ENCODE peak calls at places on chromosome 4, in eight cellular contexts. B, Q, R, A, T, S, M and H are unnamed samples.

GRCh38 chr4:73704314-73705055 is 35.9 kb upstream of the CXCL8 start:
- DNase-seq in Q (peak; percentile 89), S (peak; percentile 100), B (peak; percentile 80), R (no peak), T (no peak), A (peak; percentile 91), M (no peak), H (no peak)

GRCh38 chr4:137307806-137308205 is 224.5 kb downstream of the PCDH18 start:
- DNase-seq in M (no peak), A (no peak), R (no peak), B (no peak), T (no peak), Q (peak; percentile 58), S (peak; percentile 82), H (no peak)

GRCh38 chr4:154485127-154485773 is 6.3 kb downstream of the DCHS2 start:
- DNase-seq in S (no peak), T (peak; percentile 5), Q (no peak), M (no peak), B (no peak), R (no peak), A (no peak), H (no peak)

GRCh38 chr4:23614284-23614892 is 275.5 kb downstream of the PPARGC1A start:
- DNase-seq in T (peak; percentile 51), R (no peak), A (peak; percentile 28), B (no peak), Q (no peak), M (no peak), S (peak; percentile 1), H (peak; percentile 37)

GRCh38 chr4:21949073-21949457 is 493 bp upstream of the KCNIP4 start:
- DNase-seq in B (peak; percentile 14), M (peak; percentile 56), A (peak; percentile 4), R (no peak), S (no peak), Q (no peak), T (no peak), H (no peak)

GRCh38 chr4:70833701-70834100 is 6.0 kb downstream of the GRSF1 start:
- DNase-seq in T (no peak), M (no peak), B (no peak), A (no peak), R (no peak), S (peak; percentile 16), Q (no peak), H (no peak)

GRCh38 chr4:7894677-7895181 is 44.9 kb downstream of the AFAP1 start:
- DNase-seq in A (no peak), R (no peak), M (no peak), S (no peak), T (no peak), B (no peak), Q (no peak), H (peak; percentile 81)

GRCh38 chr4:78432896-78433295 is 118.7 kb upstream of the ANXA3 start:
- DNase-seq in M (no peak), A (no peak), S (peak; percentile 1), B (no peak), T (no peak), Q (no peak), R (no peak), H (no peak)

GRCh38 chr4:180695851-180696250 is 1547.4 kb upstream of the TENM3 start:
- DNase-seq in T (no peak), Q (no peak), R (no peak), A (no peak), M (no peak), S (peak; percentile 97), B (no peak), H (no peak)

GRCh38 chr4:111847256-111848108 is 297.8 kb upstream of the FAM241A start:
- DNase-seq in A (peak; percentile 37), T (no peak), S (no peak), R (no peak), M (no peak), Q (no peak), B (no peak), H (no peak)

GRCh38 chr4:120771907-120772306 is 150.6 kb downstream of the PRDM5 start:
- DNase-seq in A (no peak), R (no peak), T (no peak), Q (no peak), S (no peak), M (no peak), B (no peak), H (no peak)
- TF ChIP-seq CTCF in A (peak; percentile 18), R (no peak), T (peak; percentile 46), Q (no peak), S (no peak), M (no peak), B (no peak), H (peak; percentile 5)

DNA sequence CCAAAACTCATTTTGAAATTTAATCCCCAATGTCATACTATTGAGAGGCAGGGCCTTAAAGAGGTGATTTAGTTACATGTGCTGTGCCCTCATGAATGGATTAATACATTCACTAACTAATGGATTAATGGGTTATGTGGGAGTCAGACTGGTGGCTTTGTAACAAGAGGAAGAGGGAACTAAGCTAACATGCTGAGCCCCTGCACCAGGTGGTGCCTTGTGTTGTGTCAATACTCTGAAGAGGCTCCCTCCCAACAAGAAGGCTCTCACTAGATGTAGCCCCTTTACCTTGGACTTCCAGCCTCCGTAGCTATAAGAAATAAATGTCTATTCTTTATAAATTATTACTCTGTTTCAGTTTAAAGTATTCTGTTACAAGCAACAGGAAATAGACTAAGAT is 411.9 kb upstream of the EMCN start:
- DNase-seq in B (no peak), M (no peak), A (peak; percentile 17), S (no peak), R (no peak), T (no peak), Q (no peak), H (peak; percentile 57)
- H3K27ac ChIP-seq in B (no peak overlapping the region), M (no peak overlapping the region), A (no peak overlapping the region), S (no peak overlapping the region), R (no peak overlapping the region), T (no peak overlapping the region), Q (no peak overlapping the region), H (no peak overlapping the region)

GRCh38 chr4:87105101-87105852 is 115.1 kb downstream of the KLHL8 start:
- DNase-seq in S (no peak), A (no peak), R (no peak), Q (no peak), M (no peak), B (no peak), T (no peak), H (no peak)

GRCh38 chr4:87112063-87112462 is 108.4 kb downstream of the KLHL8 start:
- DNase-seq in T (no peak), Q (no peak), S (peak; percentile 62), B (no peak), R (no peak), M (no peak), A (no peak), H (no peak)

GRCh38 chr4:87109945-87110344 is 110.5 kb downstream of the KLHL8 start:
- DNase-seq in Q (no peak), A (no peak), M (no peak), R (no peak), S (no peak), T (no peak), B (no peak), H (no peak)

GRCh38 chr4:87109121-87109520 is 111.3 kb downstream of the KLHL8 start:
- DNase-seq in Q (no peak), T (no peak), B (no peak), S (no peak), A (peak; percentile 10), M (no peak), R (no peak), H (no peak)

GRCh38 chr4:87108142-87108546 is 112.3 kb downstream of the KLHL8 start:
- DNase-seq in T (no peak), B (no peak), A (peak; percentile 63), R (no peak), S (peak; percentile 85), M (no peak), Q (peak; percentile 39), H (no peak)
- H3K4me3 ChIP-seq in T (no peak overlapping the region), B (no peak overlapping the region), A (no peak overlapping the region), R (no peak overlapping the region), S (no peak overlapping the region), M (no peak overlapping the region), Q (no peak overlapping the region), H (no peak overlapping the region)

GRCh38 chr4:26823583-26823982 is 37.1 kb upstream of the STIM2 start:
- DNase-seq in R (no peak), A (no peak), Q (no peak), S (no peak), T (no peak), B (no peak), M (no peak), H (no peak)

GRCh38 chr4:26819478-26819877 is 41.2 kb upstream of the STIM2 start:
- DNase-seq in A (no peak), M (no peak), B (no peak), T (peak; percentile 43), S (no peak), R (no peak), Q (no peak), H (no peak)

GRCh38 chr4:26822546-26822945 is 38.1 kb upstream of the STIM2 start:
- DNase-seq in T (peak; percentile 54), Q (no peak), A (peak; percentile 82), B (no peak), R (no peak), M (no peak), S (no peak), H (no peak)

GRCh38 chr4:26820346-26820745 is 40.3 kb upstream of the STIM2 start:
- DNase-seq in A (no peak), S (no peak), M (no peak), R (no peak), T (no peak), B (no peak), Q (no peak), H (no peak)

DNA sequence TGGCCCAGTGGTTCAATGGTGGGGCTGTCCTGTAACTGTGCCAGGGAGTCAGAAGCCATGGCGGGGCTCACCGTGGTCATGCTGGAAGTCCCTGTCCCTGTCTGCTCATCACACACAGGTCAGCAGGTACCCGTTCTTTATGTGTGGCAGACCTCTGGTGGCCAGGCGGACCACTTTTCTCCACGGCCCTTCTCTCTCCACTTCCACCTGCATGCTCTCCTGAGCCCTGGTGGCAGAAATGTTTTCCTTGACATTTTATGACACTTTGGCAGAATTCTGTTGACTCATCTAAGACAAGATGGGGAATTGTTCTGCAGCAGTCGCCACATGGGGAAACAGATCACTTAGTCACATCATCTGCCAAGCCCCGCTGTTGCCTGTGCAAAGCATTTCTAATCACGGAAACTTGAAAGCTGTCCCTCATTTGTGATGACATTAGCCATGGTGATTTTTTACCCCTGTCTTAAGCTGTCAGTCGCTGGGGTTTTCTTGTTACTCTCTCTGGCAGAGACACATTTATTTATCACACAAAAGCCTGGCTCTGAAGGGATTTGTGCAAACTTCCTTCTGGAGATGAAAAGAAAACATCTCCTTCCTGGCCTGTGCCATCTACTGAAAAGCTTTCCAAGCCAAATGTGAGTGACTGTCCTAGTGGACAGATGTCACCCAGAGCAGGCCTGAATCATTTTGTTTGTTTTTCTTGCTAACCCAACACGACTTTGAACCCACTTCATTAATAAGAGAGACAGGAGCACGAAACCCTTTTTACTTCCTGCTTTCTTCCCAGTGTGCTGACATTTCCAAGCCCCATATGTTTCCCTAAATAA is 38.8 kb upstream of the STIM2 start:
- DNase-seq in Q (no peak), M (no peak), A (peak; percentile 83), S (peak; percentile 20), B (no peak), T (no peak), R (no peak), H (no peak)
- TF ChIP-seq CTCF in Q (no peak), M (no peak), A (peak; percentile 39), S (no peak), B (no peak), T (no peak), R (no peak), H (peak; percentile 4)

GRCh38 chr4:102994803-102995202 is 24.7 kb downstream of the SLC9B1 start:
- DNase-seq in A (no peak), T (no peak), B (no peak), S (no peak), M (no peak), R (no peak), Q (no peak), H (no peak)
- H3K27ac ChIP-seq in A (no peak overlapping the region), T (no peak overlapping the region), B (no peak overlapping the region), S (no peak overlapping the region), M (no peak overlapping the region), R (no peak overlapping the region), Q (no peak overlapping the region), H (no peak overlapping the region)